ENCODE peak calls at places on chromosomes 16 and 17, in ten cellular contexts. T is IMR-90; H is HS-27A; G is NCI-H1694 treated with DMSO at 0.1 percent for 48 hours; C is GM12865; O is cardiac septum; M is A172; V is CD8-positive, alpha-beta T cell; K is astrocyte; Y is stimulated activated naive CD8-positive, alpha-beta T cell treated with anti-CD3 and anti-CD28 coated beads, Interleukin-15, Interleukin-2, amounts not matched to agents 100 U/mL and 50 U/mL, for 24 hours. L is an unnamed sample.

GRCh38 chr17:4588862-4589625 is 4.7 kb downstream of the SMTNL2 start:
- DNase-seq in T (no peak), H (no peak), G (no peak), C (no peak), O (no peak), M (no peak), V (no peak), K (no peak), Y (no peak), L (no peak)

GRCh38 chr17:50150354-50151040 is at the start of gene PPP1R9B:
- DNase-seq in T (no peak), H (no peak), G (no peak), C (no peak), O (peak; percentile 75), M (no peak), V (no peak), K (no peak), Y (peak; percentile 14), L (no peak)

GRCh38 chr17:37305406-37305905 is 70.3 kb upstream of the C17orf78 start:
- DNase-seq in T (no peak), H (no peak), G (no peak), C (no peak), O (no peak), M (no peak), V (no peak), K (no peak), Y (no peak), L (no peak)

GRCh38 chr17:80470603-80471002 is 5.8 kb downstream of the NPTX1 start:
- DNase-seq in T (no peak), H (no peak), G (no peak), C (no peak), O (no peak), M (no peak), V (no peak), K (no peak), Y (no peak), L (no peak)

GRCh38 chr17:34006126-34006525 is 249.0 kb upstream of the CCL2 start:
- DNase-seq in T (no peak), H (no peak), G (no peak), C (no peak), O (no peak), M (no peak), V (no peak), K (no peak), Y (no peak), L (no peak)

GRCh38 chr16:69890114-69890890 is 60.8 kb upstream of the CLEC18A start:
- DNase-seq in T (peak; percentile 42), H (no peak), G (no peak), C (no peak), O (no peak), M (no peak), V (no peak), K (peak; percentile 48), Y (no peak), L (peak; percentile 73)

GRCh38 chr16:11752856-11753255 is 10.2 kb upstream of the TXNDC11 start:
- DNase-seq in T (no peak), H (no peak), G (no peak), C (no peak), O (no peak), M (no peak), V (no peak), K (no peak), Y (no peak), L (no peak)

GRCh38 chr17:8377422-8377821 is 918 bp upstream of the KRABD2 start:
- DNase-seq in T (no peak), H (no peak), G (no peak), C (no peak), O (no peak), M (no peak), V (no peak), K (no peak), Y (no peak), L (no peak)

GRCh38 chr17:4550534-4551039 is 4.6 kb downstream of the MYBBP1A start:
- DNase-seq in T (no peak), H (no peak), G (no peak), C (no peak), O (no peak), M (no peak), V (no peak), K (no peak), Y (peak; percentile 2), L (no peak)

GRCh38 chr16:57383276-57384247 is 11.3 kb downstream of the CX3CL1 start:
- DNase-seq in T (peak; percentile 36), H (no peak), G (no peak), C (no peak), O (no peak), M (peak; percentile 56), V (no peak), K (peak; percentile 62), Y (no peak), L (no peak)